ENCODE peak calls at places on chromosomes 3 and 15, in four cellular contexts. O, J, S and I are unnamed samples.
A peak's percentile ranks its signal among the peaks of the same experiment; 100 is the strongest.

GRCh38 chr3:190840146-190840545 is 22.3 kb downstream of the GMNC start:
- DNase-seq in S (no peak), O (peak; percentile 35), J (no peak), I (no peak)

GRCh38 chr3:96657710-96658109 is 156.7 kb upstream of the EPHA6 start:
- DNase-seq in O (no peak), S (no peak), J (no peak), I (no peak)

GRCh38 chr15:81723758-81724157 is 322.1 kb downstream of the MEX3B start:
- DNase-seq in O (no peak), J (no peak), S (no peak), I (no peak)

GRCh38 chr3:99536555-99537314 is 101.7 kb upstream of the COL8A1 start:
- DNase-seq in J (no peak), S (no peak), O (no peak), I (no peak)

GRCh38 chr3:121723485-121723884 is 26.1 kb downstream of the GOLGB1 start:
- DNase-seq in J (no peak), S (no peak), O (no peak), I (no peak)

GRCh38 chr3:119175869-119176756 is 2.7 kb downstream of the UPK1B start:
- DNase-seq in J (no peak), O (no peak), S (no peak), I (no peak)

GRCh38 chr3:108472011-108472591 is 38.3 kb downstream of the MYH15 start:
- DNase-seq in J (no peak), S (no peak), O (no peak), I (peak; percentile 85)

GRCh38 chr15:58165661-58166060 is 27.5 kb downstream of the AQP9 start:
- DNase-seq in S (peak; percentile 65), J (peak; percentile 54), O (peak; percentile 65), I (peak; percentile 80)

GRCh38 chr3:185661772-185662171 is 75.7 kb downstream of the SENP2 start:
- DNase-seq in J (no peak), O (no peak), S (no peak), I (no peak)

GRCh38 chr3:159586587-159587202 is 401.9 kb upstream of the IL12A start:
- DNase-seq in O (peak; percentile 52), S (no peak), J (no peak), I (peak; percentile 63)

GRCh38 chr3:100900671-100901070 is 92.5 kb downstream of the ABI3BP start:
- DNase-seq in S (no peak), J (no peak), O (no peak), I (no peak)

GRCh38 chr3:89145995-89146394 is 38.6 kb downstream of the EPHA3 start:
- DNase-seq in S (no peak), O (no peak), J (no peak), I (peak; percentile 97)

GRCh38 chr3:145698749-145699148 is 462.2 kb downstream of the PLOD2 start:
- DNase-seq in J (no peak), S (no peak), O (no peak), I (no peak)

GRCh38 chr15:88388702-88389101 is 78.5 kb downstream of the MRPL46 start:
- DNase-seq in O (no peak), J (no peak), S (no peak), I (no peak)

GRCh38 chr3:33437556-33438283 is 2.5 kb downstream of the UBP1 start:
- DNase-seq in J (no peak), S (peak; percentile 24), O (peak; percentile 35), I (peak; percentile 80)

GRCh38 chr3:50122071-50122470 is 33.1 kb upstream of the SEMA3F start:
- DNase-seq in J (no peak), S (no peak), O (no peak), I (no peak)

GRCh38 chr3:55405436-55405835 is 81.7 kb downstream of the WNT5A start:
- DNase-seq in J (no peak), S (no peak), O (peak; percentile 37), I (no peak)

GRCh38 chr3:136862611-136862951 is 573 bp downstream of the NCK1 start:
- DNase-seq in J (peak; percentile 72), O (peak; percentile 62), S (peak; percentile 44), I (peak; percentile 32)

GRCh38 chr3:101913173-101913572 is 63.9 kb downstream of the NFKBIZ start:
- DNase-seq in S (no peak), J (no peak), O (no peak), I (peak; percentile 39)

GRCh38 chr3:191005790-191006189 is 143.3 kb upstream of the GMNC start:
- DNase-seq in O (peak; percentile 44), J (no peak), S (no peak), I (no peak)

GRCh38 chr3:189641776-189642175 is 10.6 kb downstream of the TP63 start:
- DNase-seq in O (no peak), S (no peak), J (no peak), I (no peak)

GRCh38 chr3:128226794-128227399 is 73.6 kb downstream of the EEFSEC start:
- DNase-seq in S (no peak), O (peak; percentile 39), J (no peak), I (peak; percentile 15)

GRCh38 chr3:143150979-143151726 is 31.6 kb downstream of the CHST2 start:
- DNase-seq in O (no peak), S (peak; percentile 74), J (no peak), I (no peak)

GRCh38 chr3:96756516-96756915 is 57.9 kb upstream of the EPHA6 start:
- DNase-seq in O (no peak), J (no peak), S (no peak), I (no peak)

GRCh38 chr3:28901029-28901428 is 379.8 kb upstream of the RBMS3 start:
- DNase-seq in J (no peak), O (no peak), S (peak; percentile 4), I (no peak)

GRCh38 chr3:20316238-20316637 is 130.2 kb upstream of the SGO1 start:
- DNase-seq in S (no peak), O (no peak), J (no peak), I (no peak)

GRCh38 chr3:192413461-192413860 is 313.9 kb downstream of the FGF12 start:
- DNase-seq in J (no peak), O (no peak), S (no peak), I (no peak)

GRCh38 chr3:159163656-159164055 is 361.8 kb downstream of the MFSD1 start:
- DNase-seq in O (no peak), J (no peak), S (no peak), I (no peak)

GRCh38 chr15:90336705-90337141 is 15.4 kb upstream of the ZNF774 start:
- DNase-seq in S (peak; percentile 13), O (no peak), J (no peak), I (peak; percentile 44)

GRCh38 chr3:63192248-63192647 is 85.9 kb upstream of the SYNPR start:
- DNase-seq in O (no peak), J (no peak), S (no peak), I (no peak)

GRCh38 chr3:35780800-35781199 is 141.5 kb downstream of the ARPP21 start:
- DNase-seq in J (no peak), O (no peak), S (no peak), I (no peak)

GRCh38 chr3:161371441-161372320 is at the start of gene SPTSSB:
- DNase-seq in S (peak; percentile 20), O (peak; percentile 56), J (peak; percentile 16), I (peak; percentile 2)

GRCh38 chr3:71482771-71483170 is 100.8 kb downstream of the FOXP1 start:
- DNase-seq in O (no peak), S (no peak), J (no peak), I (no peak)

GRCh38 chr3:33075996-33076395 is 20.9 kb downstream of the GLB1 start:
- DNase-seq in S (no peak), J (no peak), O (no peak), I (no peak)

GRCh38 chr3:99927651-99928390 is 110.2 kb downstream of the CMSS1 start:
- DNase-seq in S (no peak), O (no peak), J (no peak), I (no peak)

GRCh38 chr15:101348643-101349496 is 53.8 kb upstream of the SNRPA1 start:
- DNase-seq in O (no peak), S (no peak), J (no peak), I (no peak)

GRCh38 chr15:59189224-59189623 is 17.4 kb upstream of the LDHAL6B start:
- DNase-seq in O (no peak), S (no peak), J (no peak), I (no peak)

GRCh38 chr15:59186501-59186900 is 20.1 kb upstream of the LDHAL6B start:
- DNase-seq in J (no peak), S (no peak), O (no peak), I (no peak)

GRCh38 chr15:59190291-59190690 is 16.4 kb upstream of the LDHAL6B start:
- DNase-seq in J (no peak), O (no peak), S (no peak), I (no peak)

GRCh38 chr15:59180946-59181345 is 25.7 kb upstream of the LDHAL6B start:
- DNase-seq in S (no peak), O (no peak), J (no peak), I (peak; percentile 53)

GRCh38 chr15:59185725-59186124 is 20.9 kb upstream of the LDHAL6B start:
- DNase-seq in S (no peak), J (no peak), O (no peak), I (no peak)
- TF ChIP-seq CTCF in S (no peak), J (no peak), O (no peak), I (peak; percentile 38)

GRCh38 chr15:66655997-66656396 is 46.0 kb upstream of the SMAD6 start:
- DNase-seq in S (no peak), J (no peak), O (no peak), I (no peak)
- H3K27ac ChIP-seq in S (peak overlapping the region; percentile 27), J (no peak overlapping the region), O (peak overlapping the region; percentile 59), I (no peak overlapping the region)

GRCh38 chr15:94297543-94297942 is 66.2 kb downstream of the MCTP2 start:
- DNase-seq in O (no peak), S (no peak), J (no peak), I (no peak)

GRCh38 chr15:94295275-94295674 is 63.9 kb downstream of the MCTP2 start:
- DNase-seq in J (no peak), O (no peak), S (no peak), I (no peak)

GRCh38 chr15:94294556-94294955 is 63.2 kb downstream of the MCTP2 start:
- DNase-seq in O (no peak), J (no peak), S (no peak), I (no peak)

GRCh38 chr15:94298359-94298758 is 67.0 kb downstream of the MCTP2 start:
- DNase-seq in O (no peak), S (no peak), J (no peak), I (no peak)

GRCh38 chr15:94293411-94294402 is 62.3 kb downstream of the MCTP2 start:
- DNase-seq in J (no peak), O (no peak), S (no peak), I (no peak)
- TF ChIP-seq CTCF in J (no peak), O (no peak), S (no peak), I (no peak)

GRCh38 chr15:42270996-42271395 is 2.0 kb upstream of the GANC start:
- DNase-seq in S (no peak), O (no peak), J (no peak), I (no peak)
- H3K27ac ChIP-seq in S (no peak overlapping the region), O (peak overlapping the region; percentile 97), J (no peak overlapping the region), I (no peak overlapping the region)

DNA sequence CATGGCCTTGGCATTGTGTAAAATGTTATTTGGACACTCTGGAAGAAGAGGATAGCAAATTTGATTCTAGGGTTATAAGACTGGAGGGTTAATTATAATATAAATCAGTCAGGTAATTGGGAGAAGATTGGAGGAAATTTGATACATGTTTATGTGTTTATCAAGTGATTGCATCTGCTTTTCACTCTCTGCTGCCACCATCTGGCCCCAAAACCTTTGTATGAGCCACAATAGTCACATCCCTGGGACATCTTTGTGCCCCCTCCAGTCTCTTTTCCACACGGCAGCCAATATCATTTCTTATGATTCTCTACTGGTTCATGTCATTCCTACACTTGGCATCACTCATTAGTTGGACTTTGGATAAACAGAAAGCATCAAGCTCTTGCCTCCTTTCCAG is 602.2 kb upstream of the SUCLG2 start:
- DNase-seq in S (no peak), O (no peak), J (no peak), I (no peak)
- TF ChIP-seq CTCF in S (no peak), O (no peak), J (no peak), I (no peak)